ENCODE peak calls at places on chromosomes 1 and 21, in six cellular contexts. Q is breast epithelium, R is adrenal gland, X is fibroblast of lung, G is Peyer's patch, M is hepatocyte. L is an unnamed sample.
A peak's percentile ranks its signal among the peaks of the same experiment; 100 is the strongest.

GRCh38 chr1:9426291-9426711 is 113.0 kb upstream of the SLC25A33 start:
- DNase-seq in R (no peak), X (no peak), M (no peak), G (no peak), Q (no peak), L (no peak)

GRCh38 chr21:35573472-35574389 is 486.6 kb downstream of the SETD4 start:
- DNase-seq in G (no peak), M (no peak), R (no peak), X (peak; percentile 74), Q (no peak), L (no peak)

GRCh38 chr21:15247613-15248012 is 182.8 kb upstream of the NRIP1 start:
- DNase-seq in M (no peak), Q (no peak), R (no peak), X (no peak), G (no peak), L (no peak)

GRCh38 chr1:114340906-114341698 is 169.9 kb downstream of the TRIM33 start:
- DNase-seq in R (no peak), G (no peak), Q (no peak), X (no peak), M (no peak), L (no peak)

GRCh38 chr1:221697924-221698425 is 43.9 kb downstream of the DUSP10 start:
- DNase-seq in R (no peak), X (peak; percentile 80), Q (no peak), G (no peak), M (no peak), L (no peak)

GRCh38 chr21:30072496-30072895 is 94.1 kb downstream of the CLDN17 start:
- DNase-seq in G (no peak), X (no peak), Q (no peak), R (peak; percentile 19), M (peak; percentile 58), L (peak; percentile 70)

GRCh38 chr1:205038132-205038786 is 4.8 kb upstream of the CNTN2 start:
- DNase-seq in X (no peak), G (no peak), Q (no peak), R (peak; percentile 59), M (no peak), L (no peak)

GRCh38 chr1:47656719-47657685 is 219.2 kb downstream of the FOXD2 start:
- DNase-seq in G (no peak), X (peak; percentile 81), Q (no peak), R (peak; percentile 35), M (peak; percentile 17), L (no peak)

GRCh38 chr21:14567557-14568279 is 21.6 kb upstream of the SAMSN1 start:
- DNase-seq in Q (no peak), R (peak; percentile 6), X (no peak), M (no peak), G (no peak), L (no peak)

GRCh38 chr21:15837603-15838002 is 107.8 kb downstream of the USP25 start:
- DNase-seq in R (no peak), X (peak; percentile 60), G (no peak), Q (no peak), M (peak; percentile 42), L (no peak)

GRCh38 chr1:208456487-208456886 is 212.3 kb upstream of the PLXNA2 start:
- DNase-seq in Q (no peak), R (no peak), M (no peak), G (no peak), X (no peak), L (no peak)

GRCh38 chr1:209937996-209938959 is at the start of gene SYT14:
- DNase-seq in Q (no peak), R (peak; percentile 75), G (no peak), X (peak; percentile 33), M (peak; percentile 61), L (peak; percentile 85)

GRCh38 chr1:156228501-156228900 is 13.5 kb upstream of the BGLAP start:
- DNase-seq in R (peak; percentile 38), M (no peak), Q (no peak), X (no peak), G (no peak), L (no peak)

GRCh38 chr1:110452330-110452729 is 1.4 kb downstream of the PROK1 start:
- DNase-seq in M (no peak), R (no peak), G (peak; percentile 15), X (no peak), Q (no peak), L (no peak)

GRCh38 chr1:111747282-111747734 is 8.1 kb upstream of the INKA2 start:
- DNase-seq in G (no peak), M (peak; percentile 84), Q (no peak), R (peak; percentile 72), X (peak; percentile 84), L (peak; percentile 61)

GRCh38 chr1:94623560-94624148 is 82.1 kb upstream of the F3 start:
- DNase-seq in X (peak; percentile 51), G (no peak), M (no peak), Q (no peak), R (no peak), L (no peak)

GRCh38 chr1:34354367-34354766 is 177.7 kb downstream of the C1orf94 start:
- DNase-seq in Q (no peak), M (no peak), R (no peak), G (no peak), X (no peak), L (no peak)

GRCh38 chr1:160211010-160211790 is 6.0 kb downstream of the PEA15 start:
- DNase-seq in G (no peak), X (no peak), R (no peak), M (no peak), Q (no peak), L (peak; percentile 55)

GRCh38 chr1:160210563-160210962 is 5.4 kb downstream of the PEA15 start:
- DNase-seq in G (no peak), X (no peak), Q (no peak), R (no peak), M (no peak), L (no peak)

GRCh38 chr1:160209041-160209655 is 4.0 kb downstream of the PEA15 start:
- DNase-seq in X (peak; percentile 34), M (no peak), R (no peak), G (no peak), Q (no peak), L (peak; percentile 62)

GRCh38 chr1:160208179-160209040 is 3.2 kb downstream of the PEA15 start:
- DNase-seq in Q (no peak), M (no peak), G (no peak), R (no peak), X (no peak), L (no peak)

GRCh38 chr1:160209656-160210046 is 4.5 kb downstream of the PEA15 start:
- DNase-seq in R (peak; percentile 80), M (no peak), Q (no peak), G (no peak), X (no peak), L (peak; percentile 95)
- H3K27ac ChIP-seq in R (peak overlapping the region; percentile 60), M (no peak overlapping the region), Q (no peak overlapping the region), G (no peak overlapping the region), X (peak overlapping the region; percentile 47), L (peak overlapping the region; percentile 88)

GRCh38 chr1:30822966-30823581 is 65.5 kb upstream of the LAPTM5 start:
- DNase-seq in X (peak; percentile 73), Q (no peak), G (no peak), M (no peak), R (peak; percentile 46), L (no peak)
- H3K27ac ChIP-seq in X (peak overlapping the region; percentile 91), Q (peak overlapping the region; percentile 98), G (peak overlapping the region; percentile 69), M (peak overlapping the region; percentile 93), R (peak overlapping the region; percentile 95), L (no peak overlapping the region)

DNA sequence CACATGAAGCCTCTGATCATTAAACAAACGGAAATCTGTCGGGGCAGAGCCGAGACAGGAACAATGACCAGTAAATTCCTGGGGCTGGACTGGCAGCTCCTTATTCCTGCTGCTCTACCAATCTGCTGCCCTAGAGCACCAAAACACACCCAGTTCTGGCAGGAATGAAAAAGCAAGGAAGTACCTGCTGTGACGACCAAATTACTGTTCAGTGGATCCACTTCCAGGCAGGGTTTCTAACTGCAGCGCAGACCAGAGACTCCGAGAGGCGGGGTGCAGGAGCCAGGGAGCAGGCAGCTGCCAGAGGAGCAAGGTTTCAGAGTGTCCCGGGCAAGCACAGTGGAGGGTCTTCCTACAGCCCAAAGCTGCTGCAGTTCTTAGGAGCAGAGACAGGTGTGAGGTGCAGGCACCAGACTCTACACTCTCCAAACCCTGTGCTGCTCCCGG is 32.4 kb downstream of the KANK4 start:
- DNase-seq in X (no peak), M (no peak), R (no peak), G (no peak), Q (no peak), L (peak; percentile 24)
- H3K27ac ChIP-seq in X (no peak overlapping the region), M (no peak overlapping the region), R (no peak overlapping the region), G (no peak overlapping the region), Q (no peak overlapping the region), L (peak overlapping the region; percentile 22)

DNA sequence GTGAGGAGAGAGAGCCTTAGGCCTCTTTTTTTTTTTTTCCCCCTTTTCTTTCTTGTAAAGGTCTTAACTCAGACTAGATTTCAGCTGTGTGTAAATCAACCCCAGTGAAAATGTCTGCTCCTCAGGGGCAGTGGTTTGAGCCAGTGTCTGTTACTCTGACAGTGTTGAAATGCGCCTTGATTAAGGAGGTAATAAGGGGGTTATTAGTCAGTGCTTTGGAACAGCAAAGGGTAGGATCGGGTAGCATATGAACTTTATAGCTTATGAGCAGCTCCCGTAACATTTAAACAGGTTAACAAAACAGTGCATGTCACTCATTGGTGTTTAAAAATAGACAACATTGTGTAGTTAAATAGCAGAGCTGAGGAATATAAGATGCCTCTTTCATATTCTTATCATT is 10.3 kb downstream of the UTP11 start:
- DNase-seq in M (no peak), G (no peak), R (no peak), Q (no peak), X (no peak), L (no peak)
- H3K27ac ChIP-seq in M (no peak overlapping the region), G (no peak overlapping the region), R (no peak overlapping the region), Q (no peak overlapping the region), X (no peak overlapping the region), L (no peak overlapping the region)

DNA sequence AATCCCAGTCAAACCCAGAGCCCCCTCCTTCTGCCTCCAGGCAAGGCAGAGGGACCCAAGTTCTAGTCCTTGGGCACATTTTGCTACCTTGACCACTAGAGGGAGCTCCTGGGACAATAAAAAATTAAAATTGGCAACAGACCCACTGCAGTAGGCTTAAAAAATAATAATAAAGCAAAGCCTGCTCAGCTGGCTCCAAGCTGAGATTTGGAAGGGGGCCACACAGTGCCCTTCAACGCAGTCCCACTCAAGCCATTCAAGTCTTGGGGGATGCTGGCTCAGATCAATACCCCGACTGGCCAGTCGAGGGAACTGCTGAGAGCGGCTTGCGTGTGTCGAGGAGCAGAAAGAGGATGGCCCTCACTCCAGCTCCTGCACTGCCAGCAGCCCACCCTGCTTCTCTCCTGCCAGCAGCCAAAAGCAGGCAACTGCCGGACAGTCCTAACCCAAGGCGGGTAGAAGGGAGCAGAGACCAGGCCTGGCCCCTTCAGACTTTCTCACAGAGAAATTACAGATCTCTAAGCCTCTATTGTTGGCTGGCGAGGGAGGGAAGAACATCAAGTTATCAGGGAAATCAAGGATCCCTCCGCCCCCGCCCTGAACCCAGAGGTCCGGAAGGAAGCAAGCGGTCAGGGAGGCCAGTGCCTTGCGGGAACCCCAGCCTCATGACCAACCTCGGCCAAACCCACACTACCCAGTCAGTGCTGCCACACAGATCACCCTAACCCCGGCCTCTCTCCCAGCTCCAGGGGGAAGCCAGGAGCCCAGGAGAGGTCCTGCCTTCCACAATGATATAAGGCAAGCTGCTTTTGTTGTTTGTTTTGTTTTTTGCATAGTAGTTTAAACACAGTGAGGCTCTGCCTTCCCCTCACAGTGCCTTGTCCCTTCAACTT is 4.9 kb upstream of the ALDH4A1 start:
- DNase-seq in R (peak; percentile 66), M (peak; percentile 71), Q (no peak), X (peak; percentile 74), G (no peak), L (peak; percentile 59)
- H3K27ac ChIP-seq in R (peak overlapping the region; percentile 69), M (no peak overlapping the region), Q (peak overlapping the region; percentile 71), X (peak overlapping the region; percentile 18), G (peak overlapping the region; percentile 20), L (peak overlapping the region; percentile 29)

L was measured in WERI-Rb-1.